ENCODE peak calls at places on chromosomes 2 and 18, in nine cellular contexts. S is stomach; T is AG04450; N is CD8-positive, alpha-beta T cell; E is A549; Q is foreskin fibroblast; M is heart right ventricle; J is psoas muscle; F is HFF-Myc. G is an unnamed sample.

GRCh38 chr2:178882666-178883440 is 75.6 kb upstream of the TTN start:
- DNase-seq in S (peak; percentile 42), T (no peak), N (no peak), E (no peak), Q (peak; percentile 27), M (no peak), J (no peak), F (no peak), G (no peak)

GRCh38 chr18:24672165-24672950 is 211.9 kb downstream of the HRH4 start:
- DNase-seq in S (no peak), T (no peak), N (no peak), E (no peak), Q (no peak), M (no peak), J (no peak), F (no peak), G (no peak)

GRCh38 chr2:133293544-133294270 is 274.6 kb downstream of the NCKAP5 start:
- DNase-seq in S (no peak), T (no peak), N (no peak), E (no peak), Q (peak; percentile 78), M (no peak), J (no peak), F (no peak), G (no peak)

GRCh38 chr2:238236571-238236970 is 3.3 kb downstream of the HES6 start:
- DNase-seq in S (no peak), T (no peak), N (no peak), E (no peak), Q (no peak), M (no peak), J (no peak), F (no peak), G (no peak)

GRCh38 chr2:199677881-199678280 is 173.1 kb downstream of the FTCDNL1 start:
- DNase-seq in S (no peak), T (no peak), N (no peak), E (no peak), Q (no peak), M (no peak), J (no peak), F (no peak), G (no peak)

GRCh38 chr2:223217373-223217772 is 165.4 kb downstream of the KCNE4 start:
- DNase-seq in S (no peak), T (no peak), N (no peak), E (no peak), Q (no peak), M (no peak), J (no peak), F (no peak), G (no peak)

GRCh38 chr2:42090216-42090615 is 42.4 kb downstream of the PKDCC start:
- DNase-seq in S (no peak), T (no peak), N (no peak), E (no peak), Q (no peak), M (no peak), J (no peak), F (no peak), G (no peak)

GRCh38 chr18:907880-908512 is 3.3 kb downstream of the ADCYAP1 start:
- DNase-seq in S (no peak), T (no peak), N (no peak), E (no peak), Q (no peak), M (no peak), J (no peak), F (no peak), G (no peak)

GRCh38 chr18:26482567-26482966 is 65.8 kb downstream of the KCTD1 start:
- DNase-seq in S (no peak), T (no peak), N (no peak), E (no peak), Q (no peak), M (no peak), J (no peak), F (no peak), G (no peak)

GRCh38 chr2:127569274-127570065 is 34.0 kb downstream of the MYO7B start:
- DNase-seq in S (no peak), T (no peak), N (no peak), E (no peak), Q (peak; percentile 74), M (no peak), J (peak; percentile 63), F (no peak), G (no peak)

GRCh38 chr18:73007195-73007934 is 139.6 kb upstream of the NETO1 start:
- DNase-seq in S (no peak), T (no peak), N (no peak), E (no peak), Q (peak; percentile 2), M (no peak), J (no peak), F (no peak), G (no peak)

GRCh38 chr18:24398515-24398914 is 891 bp upstream of the OSBPL1A start:
- DNase-seq in S (no peak), T (no peak), N (no peak), E (no peak), Q (peak; percentile 57), M (no peak), J (peak; percentile 32), F (no peak), G (no peak)

GRCh38 chr18:69586581-69586980 is 185.9 kb downstream of the DOK6 start:
- DNase-seq in S (no peak), T (no peak), N (no peak), E (no peak), Q (no peak), M (no peak), J (no peak), F (no peak), G (no peak)

GRCh38 chr2:152782171-152782570 is 63.8 kb downstream of the ARL6IP6 start:
- DNase-seq in S (no peak), T (no peak), N (no peak), E (no peak), Q (no peak), M (no peak), J (no peak), F (no peak), G (peak; percentile 61)

DNA sequence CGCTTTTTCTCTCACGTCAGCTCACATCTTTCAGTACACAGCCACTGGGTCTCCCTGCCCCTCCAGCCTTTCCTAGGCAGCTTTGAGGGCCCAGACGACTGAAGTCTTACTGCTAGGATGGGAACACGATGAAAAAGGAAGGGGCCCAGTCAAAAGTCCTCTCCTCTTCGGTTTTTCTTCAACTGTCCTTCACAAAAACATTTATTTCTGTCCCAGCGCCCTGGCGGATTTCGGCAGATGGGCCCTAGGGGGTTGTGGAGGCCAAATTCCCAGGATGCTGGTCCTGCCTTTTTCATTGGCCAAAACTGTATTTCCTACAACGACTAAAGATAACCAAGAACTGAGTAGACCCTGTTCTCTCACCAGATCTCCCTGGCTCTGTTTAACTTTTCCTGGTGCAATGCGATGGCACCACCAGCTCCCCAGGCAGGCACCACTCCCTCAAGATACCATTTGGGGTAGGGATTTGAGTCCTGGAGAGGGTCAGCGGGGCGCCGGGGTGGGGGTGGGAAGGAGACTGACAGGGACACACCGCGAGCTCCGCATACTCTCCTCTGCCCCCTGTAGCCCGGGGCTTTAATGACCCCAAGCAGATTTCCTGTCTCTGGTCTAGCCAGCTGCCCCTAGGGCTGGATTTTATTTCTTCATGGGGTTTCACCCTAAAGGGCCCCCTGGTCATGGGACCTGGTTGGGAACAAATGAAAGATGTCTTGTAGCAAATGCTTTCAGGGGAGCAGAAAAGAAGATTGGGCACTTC is 7.4 kb downstream of the SIX2 start:
- DNase-seq in S (no peak), T (no peak), N (no peak), E (no peak), Q (no peak), M (no peak), J (no peak), F (no peak), G (no peak)
- H3K4me3 ChIP-seq in S (peak overlapping the region; percentile 26), T (peak overlapping the region; percentile 32), N (no peak overlapping the region), E (no peak overlapping the region), Q (no peak overlapping the region), M (no peak overlapping the region), J (peak overlapping the region; percentile 30), F (no peak overlapping the region), G (no peak overlapping the region)

DNA sequence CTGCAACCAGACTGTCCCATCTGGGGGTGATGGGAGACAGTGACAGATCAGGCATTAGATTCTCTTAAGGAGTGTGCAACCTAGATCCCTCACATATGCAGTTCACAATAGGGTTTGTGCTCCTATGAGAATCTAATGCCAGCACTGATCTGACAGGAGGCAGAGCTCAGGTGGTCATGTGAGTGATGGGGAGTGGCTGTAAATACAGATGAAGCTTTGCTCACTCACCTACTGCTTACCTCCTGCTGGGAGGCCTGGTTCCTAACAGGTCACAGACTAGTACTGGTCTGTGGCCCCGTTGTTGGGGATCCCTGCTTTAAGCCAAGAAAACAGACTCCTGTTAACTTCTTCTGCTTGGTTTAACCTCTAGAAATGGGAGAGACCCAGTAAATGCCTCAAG is 3.2 kb downstream of the CYP27A1 start:
- DNase-seq in S (no peak), T (no peak), N (no peak), E (no peak), Q (no peak), M (no peak), J (no peak), F (no peak), G (peak; percentile 52)
- H3K4me3 ChIP-seq in S (no peak overlapping the region), T (no peak overlapping the region), N (no peak overlapping the region), E (no peak overlapping the region), Q (no peak overlapping the region), M (no peak overlapping the region), J (no peak overlapping the region), F (no peak overlapping the region), G (no peak overlapping the region)

DNA sequence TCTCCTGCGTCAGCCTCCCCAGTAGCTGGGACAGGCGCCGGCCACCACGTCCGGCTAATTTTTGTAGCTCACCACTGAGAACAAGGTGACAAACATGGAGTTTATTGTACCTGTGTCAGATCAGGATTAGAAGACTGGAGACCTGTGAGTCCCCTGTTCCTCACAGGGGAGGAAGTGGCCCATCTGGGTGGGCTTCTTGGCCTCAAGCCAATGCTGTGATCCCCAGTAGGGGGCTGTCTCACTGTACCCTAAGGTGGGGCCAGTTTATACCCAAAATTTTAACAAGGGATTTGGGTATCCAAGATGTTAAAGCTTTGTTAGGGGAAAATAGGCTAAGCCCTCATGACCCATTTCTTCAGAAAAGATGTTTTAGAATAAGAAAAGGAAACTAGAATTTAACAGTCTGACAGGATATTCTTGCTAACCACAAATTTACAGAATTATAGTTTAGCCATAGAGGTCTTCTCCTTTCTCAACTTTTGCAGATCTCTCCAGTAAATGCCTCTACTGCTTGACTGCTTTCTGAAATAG is 16.3 kb downstream of the PCBP1 start:
- DNase-seq in S (no peak), T (no peak), N (no peak), E (no peak), Q (no peak), M (no peak), J (no peak), F (no peak), G (no peak)
- H3K4me3 ChIP-seq in S (no peak overlapping the region), T (no peak overlapping the region), N (peak overlapping the region; percentile 44), E (no peak overlapping the region), Q (no peak overlapping the region), M (no peak overlapping the region), J (peak overlapping the region; percentile 55), F (no peak overlapping the region), G (no peak overlapping the region)

DNA sequence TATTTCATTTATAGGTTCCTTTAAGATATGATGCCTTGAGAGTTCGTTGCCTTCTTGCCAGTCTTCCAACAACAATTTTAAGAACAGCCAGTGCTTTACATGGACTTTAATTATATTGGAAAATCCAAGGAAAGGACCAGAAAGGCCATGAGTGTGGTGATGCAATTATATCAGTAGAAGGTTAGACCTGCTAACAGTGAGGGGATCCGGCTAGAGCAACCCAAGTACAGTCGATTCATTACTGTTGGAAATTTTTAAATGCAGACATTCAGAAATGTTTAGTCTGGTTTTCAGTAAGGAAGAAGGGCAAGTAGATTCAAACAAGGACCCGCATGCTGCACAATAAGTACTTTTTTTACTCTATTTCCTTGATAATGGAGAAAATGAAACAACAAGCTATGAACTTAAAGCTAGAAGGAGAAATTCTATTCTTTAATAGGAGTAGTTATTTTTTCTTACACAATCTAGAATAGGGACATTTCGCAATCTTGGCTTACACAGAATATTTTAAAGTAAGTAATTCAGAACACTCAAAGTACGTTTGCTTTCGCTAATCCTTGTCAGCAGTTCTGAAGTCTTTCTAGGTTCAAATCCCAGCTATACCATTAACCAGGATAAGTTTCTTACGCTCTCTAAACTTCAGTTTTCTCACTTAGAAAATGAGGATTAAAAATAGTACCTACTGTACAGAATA is 405.5 kb downstream of the MEIS1 start:
- DNase-seq in S (no peak), T (peak; percentile 47), N (no peak), E (no peak), Q (peak; percentile 48), M (no peak), J (no peak), F (no peak), G (no peak)
- H3K4me3 ChIP-seq in S (no peak overlapping the region), T (peak overlapping the region; percentile 33), N (no peak overlapping the region), E (no peak overlapping the region), Q (no peak overlapping the region), M (no peak overlapping the region), J (no peak overlapping the region), F (no peak overlapping the region), G (no peak overlapping the region)